ENCODE peak calls at places on chromosome 11, in five cellular contexts. A is H9, B is mesenchymal stem cell, G is H1, M is trophoblast cell. E is an unnamed sample.

GRCh38 chr11:63906585-63906984 is 10.4 kb downstream of the RCOR2 start:
- DNase-seq in A (no peak), B (no peak), G (peak), M (no peak), E (no peak)

GRCh38 chr11:64877390-64878222 is 815 bp downstream of the EHD1 start:
- DNase-seq in A (no peak), B (no peak), G (no peak), M (peak), E (no peak)

GRCh38 chr11:66676279-66676919 is 1.3 kb downstream of the RBM4B start:
- DNase-seq in A (no peak), B (no peak), G (no peak), M (no peak), E (no peak)

GRCh38 chr11:61193596-61193995 is 9.7 kb upstream of the PGA3 start:
- DNase-seq in A (peak), B (no peak), G (no peak), M (no peak), E (no peak)

GRCh38 chr11:3929232-3929631 is 73.8 kb downstream of the STIM1 start:
- DNase-seq in A (no peak), B (no peak), G (no peak), M (no peak), E (no peak)

GRCh38 chr11:69115586-69116560 is 39.9 kb upstream of the SMIM38 start:
- DNase-seq in A (no peak), B (no peak), G (no peak), M (no peak), E (no peak)

GRCh38 chr11:1209371-1210057 is 13.4 kb upstream of the MUC5B start:
- DNase-seq in A (peak), B (no peak), G (peak), M (no peak), E (no peak)

GRCh38 chr11:35267504-35267903 is 128.5 kb downstream of the CD44 start:
- DNase-seq in A (no peak), B (peak), G (no peak), M (no peak), E (no peak)

GRCh38 chr11:63769044-63769718 is 606 bp upstream of the ZFTA start:
- DNase-seq in A (no peak), B (peak), G (peak), M (no peak), E (peak)

GRCh38 chr11:86136542-86136941 is 67.7 kb upstream of the PICALM start:
- DNase-seq in A (no peak), B (no peak), G (no peak), M (no peak), E (no peak)

GRCh38 chr11:124865902-124866851 is 945 bp downstream of the ROBO3 start:
- DNase-seq in A (peak), B (peak), G (peak), M (peak), E (no peak)

GRCh38 chr11:36249271-36249670 is 40.0 kb downstream of the COMMD9 start:
- DNase-seq in A (no peak), B (peak), G (no peak), M (no peak), E (no peak)

GRCh38 chr11:86811637-86812321 is 11.4 kb downstream of the PRSS23 start:
- DNase-seq in A (no peak), B (peak), G (no peak), M (no peak), E (no peak)

GRCh38 chr11:55357560-55358184 is 10.1 kb upstream of the OR4A15 start:
- DNase-seq in A (no peak), B (no peak), G (no peak), M (no peak), E (no peak)

GRCh38 chr11:116731821-116732739 is 40.7 kb downstream of the BUD13 start:
- DNase-seq in A (peak), B (no peak), G (peak), M (no peak), E (no peak)

GRCh38 chr11:17391493-17392355 is 3.3 kb upstream of the KCNJ11 start:
- DNase-seq in A (no peak), B (no peak), G (no peak), M (no peak), E (no peak)

GRCh38 chr11:63622318-63622717 is 8.1 kb upstream of the PLAAT3 start:
- DNase-seq in A (no peak), B (no peak), G (no peak), M (peak), E (no peak)

GRCh38 chr11:13140028-13140870 is 131.1 kb downstream of the RASSF10 start:
- DNase-seq in A (no peak), B (peak), G (no peak), M (no peak), E (no peak)

GRCh38 chr11:104668797-104669463 is 229.3 kb downstream of the CASP12 start:
- DNase-seq in A (no peak), B (peak), G (no peak), M (peak), E (no peak)

GRCh38 chr11:6249822-6250555 is 9.6 kb upstream of the CCKBR start:
- DNase-seq in A (no peak), B (peak), G (no peak), M (peak), E (no peak)

GRCh38 chr11:58043379-58043778 is 12.6 kb downstream of the OR6Q1 start:
- DNase-seq in A (no peak), B (no peak), G (no peak), M (no peak), E (no peak)

GRCh38 chr11:37264783-37265182 is 666.7 kb upstream of the RAG2 start:
- DNase-seq in A (no peak), B (no peak), G (no peak), M (no peak), E (no peak)

GRCh38 chr11:134945993-134946392 is 534.0 kb upstream of the B3GAT1 start:
- DNase-seq in A (peak), B (no peak), G (no peak), M (no peak), E (no peak)

GRCh38 chr11:15497366-15497765 is 382.6 kb downstream of the INSC start:
- DNase-seq in A (no peak), B (no peak), G (no peak), M (no peak), E (no peak)

GRCh38 chr11:22225190-22225589 is 32.3 kb downstream of the ANO5 start:
- DNase-seq in A (no peak), B (no peak), G (no peak), M (no peak), E (no peak)
- H2BK12ac ChIP-seq in A (no peak), B (no peak), G (no peak), M (no peak), E (no peak)

GRCh38 chr11:110497204-110497987 is 67.6 kb downstream of the FDX1 start:
- DNase-seq in A (no peak), B (no peak), G (no peak), M (no peak), E (no peak)
- H2BK12ac ChIP-seq in A (no peak), B (no peak), G (no peak), M (no peak), E (no peak)

DNA sequence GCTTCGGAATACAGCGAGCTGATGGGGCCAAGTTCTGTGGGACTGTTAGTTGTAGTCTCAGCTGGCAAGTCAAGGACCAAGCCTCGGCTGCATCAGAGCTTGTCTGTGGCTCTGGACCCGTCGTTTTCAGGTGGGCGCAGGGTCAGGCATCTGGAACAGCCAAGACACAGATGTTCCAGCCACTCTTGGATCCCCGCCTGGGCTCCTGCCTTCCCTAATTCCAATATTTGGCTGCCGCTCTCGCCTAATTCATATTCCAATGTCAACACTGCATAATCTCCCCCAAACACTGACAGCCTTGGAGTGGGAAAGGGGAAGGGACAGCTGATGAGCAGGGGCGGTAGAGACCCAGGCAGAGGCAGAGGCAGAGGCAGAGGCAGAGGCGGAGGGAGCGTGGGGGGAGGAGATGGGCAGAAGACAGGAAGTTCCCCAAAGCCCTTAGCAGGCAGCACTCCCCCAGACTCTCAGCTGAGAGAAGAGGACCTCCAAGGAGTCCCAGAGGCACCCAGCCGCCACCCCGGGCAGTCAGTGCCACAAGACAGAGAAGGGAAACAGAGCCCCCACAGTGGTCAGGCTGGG is 49.6 kb upstream of the SLC35C1 start:
- DNase-seq in A (no peak), B (no peak), G (no peak), M (no peak), E (no peak)
- H2BK12ac ChIP-seq in A (no peak), B (no peak), G (no peak), M (no peak), E (no peak)

DNA sequence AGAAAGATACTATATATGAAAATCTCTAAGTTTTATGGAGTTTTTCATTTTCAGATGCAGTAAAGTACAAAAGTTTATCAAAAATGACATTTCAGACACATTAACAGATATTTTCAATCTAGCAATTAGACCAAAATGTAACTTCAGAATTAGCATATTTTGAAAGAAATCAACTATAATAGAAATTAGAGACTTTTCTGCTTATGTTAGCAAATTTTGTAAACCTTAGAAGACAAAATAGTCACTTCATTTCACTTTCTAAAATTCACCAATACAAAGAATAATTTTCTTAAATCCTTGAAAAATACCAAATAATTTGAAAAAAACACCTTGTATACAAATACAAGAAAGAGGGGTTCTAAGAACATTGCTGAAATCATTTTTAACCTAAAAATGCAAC is 135.8 kb upstream of the FIBIN start:
- DNase-seq in A (no peak), B (no peak), G (no peak), M (no peak), E (no peak)
- H2BK12ac ChIP-seq in A (no peak), B (no peak), G (no peak), M (no peak), E (no peak)

GRCh38 chr11:96063886-96064285 is 140.0 kb upstream of the MTMR2 start:
- DNase-seq in A (no peak), B (no peak), G (no peak), M (no peak), E (no peak)
- H2BK12ac ChIP-seq in A (no peak), B (no peak), G (no peak), M (no peak), E (no peak)

E was measured in neuronal stem cell.